ENCODE peak calls at places on chromosomes 13 and 19, in ten cellular contexts. One of them, this sample, is unnamed.

GRCh38 chr19:5205388-5205787 is 135.2 kb downstream of the PTPRS start:
- DNase-seq in upper lobe of left lung: no peak
- DNase-seq in uterus: no peak
- DNase-seq in adrenal gland: no peak
- DNase-seq in tibial nerve: no peak
- DNase-seq in stomach: no peak
- DNase-seq in IMR-90: no peak
- DNase-seq in H1: no peak
- DNase-seq in heart left ventricle: no peak
- DNase-seq in body of pancreas: no peak
- DNase-seq in this sample: no peak

GRCh38 chr13:45621950-45622349 is 6.4 kb upstream of the ERICH6B start:
- DNase-seq in upper lobe of left lung: no peak
- DNase-seq in uterus: no peak
- DNase-seq in adrenal gland: no peak
- DNase-seq in tibial nerve: no peak
- DNase-seq in stomach: no peak
- DNase-seq in IMR-90: no peak
- DNase-seq in H1: peak
- DNase-seq in heart left ventricle: no peak
- DNase-seq in body of pancreas: no peak
- DNase-seq in this sample: no peak

GRCh38 chr19:55241143-55241934 is 12.8 kb upstream of the TMEM86B start:
- DNase-seq in upper lobe of left lung: peak
- DNase-seq in uterus: no peak
- DNase-seq in adrenal gland: peak
- DNase-seq in tibial nerve: no peak
- DNase-seq in stomach: no peak
- DNase-seq in IMR-90: no peak
- DNase-seq in H1: no peak
- DNase-seq in heart left ventricle: no peak
- DNase-seq in body of pancreas: no peak
- DNase-seq in this sample: no peak

GRCh38 chr13:50403311-50403710 is 388.1 kb downstream of the KCNRG start:
- DNase-seq in upper lobe of left lung: no peak
- DNase-seq in uterus: no peak
- DNase-seq in adrenal gland: no peak
- DNase-seq in tibial nerve: no peak
- DNase-seq in stomach: peak
- DNase-seq in IMR-90: peak
- DNase-seq in H1: no peak
- DNase-seq in heart left ventricle: no peak
- DNase-seq in body of pancreas: peak
- DNase-seq in this sample: no peak

GRCh38 chr19:49615861-49616260 is 24.1 kb downstream of the RRAS start:
- DNase-seq in upper lobe of left lung: peak
- DNase-seq in uterus: no peak
- DNase-seq in adrenal gland: no peak
- DNase-seq in tibial nerve: no peak
- DNase-seq in stomach: no peak
- DNase-seq in IMR-90: no peak
- DNase-seq in H1: no peak
- DNase-seq in heart left ventricle: no peak
- DNase-seq in body of pancreas: no peak
- DNase-seq in this sample: no peak

GRCh38 chr19:7751157-7751783 is 3.9 kb upstream of the CD209 start:
- DNase-seq in upper lobe of left lung: no peak
- DNase-seq in uterus: no peak
- DNase-seq in adrenal gland: no peak
- DNase-seq in tibial nerve: no peak
- DNase-seq in stomach: no peak
- DNase-seq in IMR-90: peak
- DNase-seq in H1: no peak
- DNase-seq in heart left ventricle: no peak
- DNase-seq in body of pancreas: no peak
- DNase-seq in this sample: no peak

GRCh38 chr19:37936166-37936565 is 29.2 kb downstream of the SIPA1L3 start:
- DNase-seq in upper lobe of left lung: no peak
- DNase-seq in uterus: no peak
- DNase-seq in adrenal gland: no peak
- DNase-seq in tibial nerve: no peak
- DNase-seq in stomach: peak
- DNase-seq in IMR-90: no peak
- DNase-seq in H1: no peak
- DNase-seq in heart left ventricle: no peak
- DNase-seq in body of pancreas: peak
- DNase-seq in this sample: no peak

GRCh38 chr13:30725331-30726085 is 9.8 kb upstream of the ALOX5AP start:
- DNase-seq in upper lobe of left lung: no peak
- DNase-seq in uterus: no peak
- DNase-seq in adrenal gland: no peak
- DNase-seq in tibial nerve: no peak
- DNase-seq in stomach: no peak
- DNase-seq in IMR-90: peak
- DNase-seq in H1: no peak
- DNase-seq in heart left ventricle: no peak
- DNase-seq in body of pancreas: peak
- DNase-seq in this sample: no peak

DNA sequence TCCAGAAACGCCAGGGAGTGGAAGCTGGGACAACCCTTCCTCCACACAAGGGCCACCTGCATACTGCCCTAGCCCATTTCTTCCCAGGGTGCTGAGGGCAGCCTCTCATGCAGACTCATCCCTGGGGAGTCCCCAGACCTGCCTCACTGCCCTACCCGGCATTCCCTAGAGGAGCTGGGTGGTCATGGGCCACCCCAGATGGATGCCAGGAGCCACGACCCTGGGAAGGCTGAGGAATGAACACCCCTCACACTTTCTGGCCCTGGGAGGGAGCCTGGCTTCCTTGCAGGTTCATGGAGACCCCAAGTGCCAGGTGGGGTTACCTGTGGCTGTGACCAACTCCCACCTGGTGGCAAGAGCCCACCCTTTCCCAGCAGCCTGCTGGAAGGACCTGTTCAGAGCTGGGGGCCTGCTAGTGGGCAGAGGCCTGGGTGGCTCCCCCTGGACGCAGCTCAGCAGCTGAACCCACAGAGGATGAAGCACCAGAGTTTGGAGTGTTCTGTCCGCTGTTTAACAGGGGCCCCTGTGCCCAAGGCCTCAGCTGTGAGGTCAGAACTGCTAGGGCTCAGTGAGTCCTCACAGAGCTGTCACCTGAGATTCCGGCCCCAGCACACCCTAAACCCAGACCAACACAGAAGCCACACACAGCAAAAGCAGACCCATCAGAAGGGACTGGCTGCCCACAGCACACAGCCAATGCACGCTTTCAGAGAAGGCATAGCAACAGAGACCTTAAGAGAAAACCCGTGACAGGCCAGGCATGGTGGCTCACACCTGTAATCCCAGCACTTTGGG is 6.6 kb downstream of the ACP4 start:
- DNase-seq in upper lobe of left lung: no peak
- DNase-seq in uterus: no peak
- DNase-seq in adrenal gland: no peak
- DNase-seq in tibial nerve: no peak
- DNase-seq in stomach: no peak
- DNase-seq in IMR-90: no peak
- DNase-seq in H1: no peak
- DNase-seq in heart left ventricle: no peak
- DNase-seq in body of pancreas: no peak
- DNase-seq in this sample: no peak
- TF ChIP-seq POLR2A in upper lobe of left lung: no peak
- TF ChIP-seq POLR2A in uterus: no peak
- TF ChIP-seq POLR2A in adrenal gland: no peak
- TF ChIP-seq POLR2A in tibial nerve: no peak
- TF ChIP-seq POLR2A in stomach: no peak
- TF ChIP-seq POLR2A in IMR-90: no peak
- TF ChIP-seq POLR2A in H1: no peak
- TF ChIP-seq POLR2A in heart left ventricle: no peak
- TF ChIP-seq POLR2A in body of pancreas: no peak
- TF ChIP-seq POLR2A in this sample: no peak

GRCh38 chr19:30792561-30793505 is 420.6 kb downstream of the ZNF536 start:
- DNase-seq in upper lobe of left lung: no peak
- DNase-seq in uterus: no peak
- DNase-seq in adrenal gland: no peak
- DNase-seq in tibial nerve: no peak
- DNase-seq in stomach: no peak
- DNase-seq in IMR-90: no peak
- DNase-seq in H1: peak
- DNase-seq in heart left ventricle: no peak
- DNase-seq in body of pancreas: no peak
- DNase-seq in this sample: no peak
- TF ChIP-seq POLR2A in upper lobe of left lung: no peak
- TF ChIP-seq POLR2A in uterus: no peak
- TF ChIP-seq POLR2A in adrenal gland: no peak
- TF ChIP-seq POLR2A in tibial nerve: no peak
- TF ChIP-seq POLR2A in stomach: no peak
- TF ChIP-seq POLR2A in IMR-90: no peak
- TF ChIP-seq POLR2A in H1: no peak
- TF ChIP-seq POLR2A in heart left ventricle: no peak
- TF ChIP-seq POLR2A in body of pancreas: no peak
- TF ChIP-seq POLR2A in this sample: no peak

DNA sequence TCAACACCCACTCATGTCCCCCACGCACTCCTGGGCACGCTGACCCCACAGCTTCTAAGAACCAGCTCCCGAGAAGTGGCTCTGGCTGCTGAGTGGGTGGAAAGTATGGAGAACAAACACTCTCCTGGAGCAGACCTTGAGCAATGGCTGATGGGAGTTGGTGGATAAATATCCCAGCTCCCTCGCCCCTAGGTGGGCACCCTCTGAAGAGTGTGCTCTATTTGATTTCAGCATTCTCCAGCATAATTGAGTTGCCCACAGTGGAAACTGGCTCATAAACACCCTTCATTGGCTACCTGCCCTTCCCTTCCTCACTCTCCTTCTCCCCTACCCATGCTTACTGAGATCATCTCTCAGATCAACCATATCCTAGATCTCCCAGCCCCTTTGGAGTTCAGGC is 41.5 kb upstream of the ADGRE5 start:
- DNase-seq in upper lobe of left lung: no peak
- DNase-seq in uterus: no peak
- DNase-seq in adrenal gland: no peak
- DNase-seq in tibial nerve: no peak
- DNase-seq in stomach: no peak
- DNase-seq in IMR-90: no peak
- DNase-seq in H1: no peak
- DNase-seq in heart left ventricle: no peak
- DNase-seq in body of pancreas: no peak
- DNase-seq in this sample: no peak
- TF ChIP-seq POLR2A in upper lobe of left lung: no peak
- TF ChIP-seq POLR2A in uterus: no peak
- TF ChIP-seq POLR2A in adrenal gland: no peak
- TF ChIP-seq POLR2A in tibial nerve: no peak
- TF ChIP-seq POLR2A in stomach: no peak
- TF ChIP-seq POLR2A in IMR-90: no peak
- TF ChIP-seq POLR2A in H1: no peak
- TF ChIP-seq POLR2A in heart left ventricle: no peak
- TF ChIP-seq POLR2A in body of pancreas: no peak
- TF ChIP-seq POLR2A in this sample: no peak

DNA sequence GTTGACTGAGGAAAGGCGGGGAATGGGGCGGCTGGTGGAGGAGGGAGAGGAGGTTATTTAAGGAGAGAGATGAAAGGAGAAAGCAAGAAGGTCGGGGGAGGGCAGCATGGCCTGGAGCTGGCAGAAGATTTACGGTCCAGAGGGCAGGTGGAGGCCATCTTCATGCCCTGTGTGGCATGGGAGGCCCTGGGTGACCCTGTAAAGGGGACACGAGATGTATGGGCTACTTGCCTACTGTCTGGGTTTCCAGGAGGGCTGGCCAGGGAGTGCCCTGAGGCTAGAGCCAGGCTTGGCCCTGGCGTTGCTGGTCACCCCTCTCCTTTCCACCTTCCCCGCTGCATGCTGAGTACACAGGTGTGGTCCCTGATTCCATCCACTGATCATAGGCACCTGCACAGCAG is 6.1 kb downstream of the WTIP start:
- DNase-seq in upper lobe of left lung: no peak
- DNase-seq in uterus: no peak
- DNase-seq in adrenal gland: no peak
- DNase-seq in tibial nerve: no peak
- DNase-seq in stomach: no peak
- DNase-seq in IMR-90: no peak
- DNase-seq in H1: no peak
- DNase-seq in heart left ventricle: no peak
- DNase-seq in body of pancreas: no peak
- DNase-seq in this sample: no peak
- TF ChIP-seq POLR2A in upper lobe of left lung: no peak
- TF ChIP-seq POLR2A in uterus: no peak
- TF ChIP-seq POLR2A in adrenal gland: no peak
- TF ChIP-seq POLR2A in tibial nerve: no peak
- TF ChIP-seq POLR2A in stomach: no peak
- TF ChIP-seq POLR2A in IMR-90: no peak
- TF ChIP-seq POLR2A in H1: no peak
- TF ChIP-seq POLR2A in heart left ventricle: no peak
- TF ChIP-seq POLR2A in body of pancreas: no peak
- TF ChIP-seq POLR2A in this sample: no peak

This sample was measured in esophagus squamous epithelium.